ENCODE peak calls at places on chromosome 15, in seven cellular contexts. B, S, H, E, U, P and X are unnamed samples.

GRCh38 chr15:77506311-77507150 is 85.8 kb downstream of the HMG20A start:
- DNase-seq in B (no peak), S (peak), H (no peak), E (no peak), U (no peak), P (no peak), X (no peak)

GRCh38 chr15:66777054-66777453 is 75.0 kb downstream of the SMAD6 start:
- DNase-seq in B (no peak), S (no peak), H (no peak), E (no peak), U (no peak), P (no peak), X (no peak)

GRCh38 chr15:55601374-55601773 is 13.2 kb upstream of the PYGO1 start:
- DNase-seq in B (no peak), S (no peak), H (no peak), E (no peak), U (no peak), P (no peak), X (no peak)

GRCh38 chr15:45314960-45315359 is 62.9 kb downstream of the SLC28A2 start:
- DNase-seq in B (no peak), S (peak), H (no peak), E (no peak), U (peak), P (no peak), X (peak)

GRCh38 chr15:47363653-47364052 is 353.7 kb upstream of the SEMA6D start:
- DNase-seq in B (no peak), S (no peak), H (no peak), E (no peak), U (no peak), P (no peak), X (no peak)

GRCh38 chr15:91867581-91868026 is 14.1 kb downstream of the SLCO3A1 start:
- DNase-seq in B (peak), S (peak), H (no peak), E (peak), U (peak), P (peak), X (no peak)

GRCh38 chr15:101017935-101018849 is 99.0 kb downstream of the LRRK1 start:
- DNase-seq in B (peak), S (no peak), H (no peak), E (no peak), U (no peak), P (no peak), X (no peak)

GRCh38 chr15:57517027-57517671 is 74.6 kb upstream of the MYZAP start:
- DNase-seq in B (no peak), S (no peak), H (no peak), E (no peak), U (no peak), P (no peak), X (no peak)

GRCh38 chr15:44536298-44536961 is 517 bp upstream of the EIF3J start:
- DNase-seq in B (peak), S (peak), H (no peak), E (peak), U (peak), P (peak), X (peak)

GRCh38 chr15:80151576-80151975 is 1.2 kb upstream of the FAH start:
- DNase-seq in B (no peak), S (no peak), H (no peak), E (no peak), U (no peak), P (no peak), X (no peak)

GRCh38 chr15:29093065-29093435 is 176.6 kb downstream of the NSMCE3 start:
- DNase-seq in B (no peak), S (no peak), H (no peak), E (no peak), U (no peak), P (no peak), X (no peak)

GRCh38 chr15:49610166-49610918 is 10.3 kb downstream of the FAM227B start:
- DNase-seq in B (peak), S (peak), H (no peak), E (no peak), U (no peak), P (no peak), X (no peak)

GRCh38 chr15:60004846-60005351 is 788 bp downstream of the FOXB1 start:
- DNase-seq in B (peak), S (peak), H (no peak), E (peak), U (no peak), P (no peak), X (peak)

DNA sequence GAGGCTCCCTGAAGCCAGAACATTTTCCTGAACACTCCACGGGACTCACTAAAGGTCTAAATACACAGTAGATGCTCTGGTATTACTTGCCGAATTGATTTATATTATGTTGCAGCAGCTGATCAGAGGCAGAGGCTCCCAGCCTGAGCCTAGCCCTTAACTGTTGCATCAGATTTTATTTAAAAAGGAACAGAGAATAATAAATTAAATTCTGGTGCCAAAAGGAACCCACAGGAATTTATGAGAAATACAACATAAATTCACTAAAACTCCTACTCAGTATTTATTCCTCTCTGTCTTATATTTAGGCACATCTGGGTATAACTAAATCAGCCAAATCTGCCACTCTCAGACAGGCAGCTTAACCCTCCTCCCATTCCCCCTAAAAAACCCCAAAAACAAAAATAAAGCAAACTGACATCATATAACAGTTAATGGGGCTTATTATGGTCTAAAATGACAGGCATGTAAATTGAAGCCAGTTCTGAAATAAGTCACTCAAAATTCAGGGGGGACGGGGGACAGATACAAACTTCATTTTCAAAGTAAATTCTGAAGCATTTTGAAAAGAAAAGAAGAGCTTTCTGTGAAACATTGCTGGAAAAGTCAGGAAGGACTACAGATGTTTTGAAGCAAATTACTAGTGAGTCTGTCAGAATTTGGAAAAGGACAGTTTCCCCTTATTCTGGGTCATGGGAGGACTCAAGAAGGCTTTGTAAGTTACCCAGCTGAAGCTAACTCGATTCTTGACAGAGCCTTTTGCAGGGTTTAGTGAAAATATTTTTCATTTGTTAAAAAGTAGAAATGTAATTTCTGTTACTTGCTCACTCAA is 53.8 kb upstream of the CORO2B start:
- DNase-seq in B (peak), S (no peak), H (no peak), E (no peak), U (no peak), P (no peak), X (no peak)
- TF ChIP-seq EZH2phosphoT487 in B (peak), S (no peak), H (no peak), E (no peak), U (no peak), P (no peak), X (no peak)

DNA sequence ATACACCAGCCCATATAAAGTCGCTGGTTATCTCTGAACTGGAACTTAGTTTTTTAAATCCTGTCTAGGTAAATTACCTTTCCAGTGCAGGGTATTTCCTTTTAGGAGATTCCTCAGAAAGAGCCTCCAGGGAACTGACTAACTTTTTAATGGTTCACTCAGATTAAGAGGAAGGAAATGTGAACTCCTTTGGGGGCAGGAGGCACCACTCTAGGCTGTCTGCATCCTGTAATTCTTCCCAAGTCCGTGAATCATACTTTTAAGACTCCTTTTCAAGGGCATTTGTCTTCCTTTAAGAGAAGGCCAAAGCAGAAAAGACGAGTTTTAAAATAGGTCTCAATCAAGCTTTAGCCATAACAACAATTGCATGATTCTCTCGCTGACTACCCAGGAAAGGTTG is 871.2 kb upstream of the NR2F2 start:
- DNase-seq in B (peak), S (no peak), H (no peak), E (no peak), U (no peak), P (no peak), X (no peak)
- TF ChIP-seq EZH2phosphoT487 in B (no peak), S (no peak), H (no peak), E (no peak), U (no peak), P (no peak), X (no peak)

GRCh38 chr15:33326908-33327307 is 16.1 kb downstream of the RYR3 start:
- DNase-seq in B (no peak), S (no peak), H (no peak), E (no peak), U (no peak), P (no peak), X (no peak)
- TF ChIP-seq EZH2phosphoT487 in B (no peak), S (no peak), H (no peak), E (no peak), U (no peak), P (no peak), X (no peak)

GRCh38 chr15:51093865-51094605 is 671 bp downstream of the TNFAIP8L3 start:
- DNase-seq in B (peak), S (peak), H (no peak), E (peak), U (peak), P (no peak), X (peak)
- TF ChIP-seq EZH2phosphoT487 in B (no peak), S (no peak), H (no peak), E (no peak), U (no peak), P (no peak), X (peak)

DNA sequence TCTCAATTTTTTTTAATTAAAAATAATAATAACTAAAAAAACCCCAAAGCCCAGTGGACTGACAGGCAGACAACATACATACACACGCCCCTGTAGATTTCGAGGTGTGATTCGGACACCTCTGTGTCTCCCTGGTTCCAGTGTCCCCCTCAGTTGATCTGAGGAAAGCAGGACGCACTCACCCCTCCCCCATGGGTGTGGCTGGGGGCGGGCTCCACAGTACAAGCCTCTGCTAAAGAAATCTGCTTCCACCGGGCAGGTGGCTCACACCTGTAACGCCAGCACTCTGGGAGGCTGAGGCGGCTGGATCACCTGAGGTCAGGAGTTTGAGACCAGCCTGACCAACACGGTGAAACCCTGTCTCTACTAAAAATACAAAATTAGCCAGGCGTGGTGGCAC is 33.8 kb upstream of the BLM start:
- DNase-seq in B (no peak), S (no peak), H (no peak), E (no peak), U (no peak), P (no peak), X (no peak)
- TF ChIP-seq EZH2phosphoT487 in B (no peak), S (no peak), H (no peak), E (no peak), U (no peak), P (no peak), X (no peak)

DNA sequence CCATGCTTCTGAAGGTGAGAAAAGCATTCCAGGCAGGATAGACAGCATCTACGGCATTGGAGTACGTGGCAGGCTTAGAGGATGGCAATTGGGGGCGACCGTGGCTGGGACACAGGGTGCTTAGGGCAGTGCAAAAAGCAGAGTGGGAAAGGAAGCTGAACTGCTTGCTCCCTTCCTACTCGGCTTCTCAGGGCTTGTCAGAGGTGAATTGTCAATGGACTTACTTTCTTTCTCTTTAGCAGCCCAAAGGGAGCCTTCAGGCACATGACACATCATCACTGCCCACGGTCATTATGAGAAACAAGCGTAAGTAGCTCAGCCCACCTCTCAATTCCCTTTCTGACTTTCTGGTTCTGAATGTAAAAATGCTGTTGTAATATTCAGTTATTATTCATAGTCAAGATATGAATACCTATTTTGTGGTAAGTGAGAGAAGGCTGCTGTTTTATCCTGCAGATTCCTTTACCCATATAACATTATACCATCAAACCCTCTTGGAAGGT is 84.3 kb downstream of the KLHL25 start:
- DNase-seq in B (no peak), S (no peak), H (no peak), E (no peak), U (no peak), P (no peak), X (no peak)
- TF ChIP-seq EZH2phosphoT487 in B (no peak), S (no peak), H (no peak), E (no peak), U (no peak), P (no peak), X (no peak)